ENCODE peak calls at places on chromosomes 3 and 15, in six cellular contexts. I, K, X, A, M and Z are unnamed samples. For H3K4me1 and H3K27me3, the result is how much of the 10 kb centered on the place peaks cover.

GRCh38 chr3:196097373-196098154 is 15.7 kb upstream of the TFRC start:
- DNase-seq in I (no peak), K (no peak), X (no peak), A (no peak), M (no peak), Z (no peak)

GRCh38 chr3:69791111-69791510 is 51.8 kb downstream of the MITF start:
- DNase-seq in I (peak), K (peak), X (peak), A (no peak), M (peak), Z (no peak)

GRCh38 chr15:25899870-25900269 is 36.7 kb upstream of the ATP10A start:
- DNase-seq in I (no peak), K (no peak), X (no peak), A (no peak), M (no peak), Z (no peak)

GRCh38 chr3:127655641-127656040 is 17.1 kb upstream of the ABTB1 start:
- DNase-seq in I (no peak), K (no peak), X (no peak), A (no peak), M (peak), Z (no peak)

GRCh38 chr3:197590313-197590962 is 34.7 kb upstream of the BDH1 start:
- DNase-seq in I (no peak), K (no peak), X (peak), A (no peak), M (no peak), Z (peak)

GRCh38 chr3:43296565-43296964 is 10.2 kb downstream of the SNRK start:
- DNase-seq in I (no peak), K (no peak), X (no peak), A (peak), M (no peak), Z (no peak)

GRCh38 chr3:17515445-17516227 is 226.8 kb downstream of the TBC1D5 start:
- DNase-seq in I (no peak), K (no peak), X (no peak), A (no peak), M (no peak), Z (no peak)

GRCh38 chr3:169964176-169964575 is 2.4 kb upstream of the SEC62 start:
- DNase-seq in I (no peak), K (no peak), X (no peak), A (no peak), M (peak), Z (no peak)

GRCh38 chr3:160774172-160774571 is 18.1 kb downstream of the PPM1L start:
- DNase-seq in I (no peak), K (no peak), X (no peak), A (no peak), M (no peak), Z (no peak)

GRCh38 chr3:151228291-151229125 is 25.5 kb upstream of the GPR171 start:
- DNase-seq in I (no peak), K (no peak), X (no peak), A (no peak), M (peak), Z (no peak)

GRCh38 chr3:190314741-190315140 is 7.5 kb downstream of the CLDN1 start:
- DNase-seq in I (no peak), K (no peak), X (no peak), A (no peak), M (no peak), Z (no peak)

GRCh38 chr15:82146990-82147461 is 101.2 kb upstream of the MEX3B start:
- DNase-seq in I (no peak), K (no peak), X (peak), A (no peak), M (peak), Z (no peak)

GRCh38 chr3:140942221-140943104 is 827 bp downstream of the SLC25A36 start:
- DNase-seq in I (peak), K (peak), X (peak), A (peak), M (peak), Z (peak)

GRCh38 chr3:177777699-177778098 is 580.4 kb upstream of the TBL1XR1 start:
- DNase-seq in I (no peak), K (peak), X (peak), A (peak), M (no peak), Z (peak)

GRCh38 chr3:170717410-170718402 is 131.8 kb upstream of the SLC7A14 start:
- DNase-seq in I (no peak), K (peak), X (no peak), A (no peak), M (peak), Z (no peak)

GRCh38 chr3:66971891-66972551 is 26.1 kb upstream of the KBTBD8 start:
- DNase-seq in I (peak), K (peak), X (peak), A (peak), M (peak), Z (peak)

GRCh38 chr3:120928991-120929390 is 21.0 kb downstream of the STXBP5L start:
- DNase-seq in I (no peak), K (no peak), X (no peak), A (no peak), M (peak), Z (no peak)

GRCh38 chr3:9229325-9229724 is 20.1 kb downstream of the SRGAP3 start:
- DNase-seq in I (no peak), K (no peak), X (no peak), A (no peak), M (peak), Z (no peak)

GRCh38 chr3:94004301-94004910 is 24.0 kb downstream of the STX19 start:
- DNase-seq in I (no peak), K (no peak), X (no peak), A (no peak), M (peak), Z (no peak)

GRCh38 chr15:63473999-63474809 is 30.2 kb upstream of the USP3 start:
- DNase-seq in I (no peak), K (no peak), X (peak), A (no peak), M (peak), Z (peak)

GRCh38 chr15:63476229-63476632 is 28.2 kb upstream of the USP3 start:
- DNase-seq in I (no peak), K (no peak), X (no peak), A (no peak), M (peak), Z (no peak)

GRCh38 chr15:63473749-63473998 is 30.7 kb upstream of the USP3 start:
- DNase-seq in I (no peak), K (no peak), X (no peak), A (no peak), M (no peak), Z (no peak)

GRCh38 chr15:63475670-63476069 is 28.7 kb upstream of the USP3 start:
- DNase-seq in I (no peak), K (no peak), X (no peak), A (no peak), M (no peak), Z (no peak)

GRCh38 chr15:63474810-63475316 is 29.5 kb upstream of the USP3 start:
- DNase-seq in I (no peak), K (no peak), X (peak), A (no peak), M (peak), Z (no peak)
- H3K4me1 ChIP-seq in I (under half), K (under half), X (under half), A (under half), M (under half), Z (under half)

DNA sequence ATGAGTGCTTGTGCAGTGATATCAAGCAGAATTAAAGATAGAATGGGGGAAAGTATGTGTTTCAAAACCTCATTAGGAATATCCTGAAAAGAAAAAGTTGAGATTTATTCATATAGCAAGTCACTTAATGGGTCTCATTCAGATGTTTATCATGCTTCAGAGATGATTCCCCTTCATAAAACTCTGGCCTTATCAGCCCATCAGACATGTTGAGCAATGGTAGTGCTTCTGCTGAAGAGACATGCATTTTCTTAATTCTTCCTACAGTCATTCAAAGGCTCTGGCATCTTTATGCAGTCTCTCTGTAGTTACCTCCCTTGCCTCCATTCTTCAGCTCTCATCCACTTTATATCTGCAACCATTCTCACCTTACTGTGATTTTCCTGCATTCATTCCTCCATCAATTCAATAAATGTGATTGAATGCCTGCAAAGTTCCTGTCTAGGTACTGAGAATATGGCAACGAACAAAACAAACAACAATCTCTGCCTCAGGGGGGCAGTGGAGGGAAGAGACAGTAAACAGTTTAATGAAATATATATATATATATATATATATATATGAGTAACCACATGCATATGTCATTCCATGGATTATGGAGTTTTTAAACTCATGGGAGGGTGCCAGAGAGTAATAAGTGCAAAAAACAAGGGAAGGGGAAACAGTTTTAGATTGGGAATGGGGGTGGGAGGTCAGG is 138.5 kb downstream of the NECTIN3 start:
- DNase-seq in I (no peak), K (no peak), X (no peak), A (peak), M (peak), Z (no peak)
- H3K27me3 ChIP-seq in I (under half), K (under half), X (under half), A (under half), M (under half), Z (under half)

GRCh38 chr3:154745925-154746324 is 315.9 kb upstream of the GPR149 start:
- DNase-seq in I (no peak), K (no peak), X (no peak), A (no peak), M (no peak), Z (peak)
- TF ChIP-seq CTCF in I (no peak), K (no peak), X (no peak), A (no peak), M (no peak), Z (peak)

DNA sequence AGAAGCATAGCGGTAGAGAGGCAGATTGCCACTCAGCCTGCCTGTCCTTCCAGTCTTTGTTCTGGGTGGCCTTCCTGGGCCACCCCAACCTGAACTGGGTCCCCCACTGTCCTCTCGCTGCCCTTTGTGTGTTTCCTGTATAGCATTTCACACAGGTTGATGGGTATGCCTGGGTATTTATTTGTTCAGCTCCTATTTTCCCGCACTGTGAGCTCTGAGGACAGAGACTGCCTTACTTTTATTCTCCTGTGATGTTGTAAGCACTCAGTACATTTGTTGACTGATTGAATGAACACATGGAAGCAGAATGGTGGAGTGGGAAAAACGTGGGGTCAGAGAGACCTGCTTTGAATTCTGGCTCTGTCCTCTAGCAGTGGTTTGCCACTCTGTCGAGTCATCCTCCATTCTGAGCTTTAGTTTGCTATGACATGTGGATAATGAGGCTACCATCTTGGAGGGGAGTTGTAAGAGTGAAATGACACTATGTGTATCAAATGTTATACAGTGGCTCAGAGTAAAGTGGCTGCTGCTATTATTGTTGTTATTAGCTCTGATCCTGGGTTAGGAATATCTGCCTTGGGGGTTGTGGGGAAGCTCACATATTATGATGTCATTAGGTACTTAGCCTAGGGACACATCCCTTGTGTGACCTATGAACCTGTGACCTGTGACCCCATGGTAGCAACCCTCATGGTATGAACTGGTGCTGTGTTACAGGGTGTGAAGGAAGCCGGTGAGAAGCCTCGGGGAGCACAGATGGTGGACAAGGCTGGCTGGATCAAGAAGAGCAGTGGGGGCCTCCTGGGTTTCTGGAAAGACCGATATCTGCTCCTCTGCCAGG is 6.4 kb downstream of the PLEKHO2 start:
- DNase-seq in I (no peak), K (no peak), X (no peak), A (no peak), M (no peak), Z (no peak)
- H3K4me1 ChIP-seq in I (under half), K (half or more), X (under half), A (under half), M (under half), Z (under half)

GRCh38 chr3:48989126-48989795 is 780 bp upstream of the P4HTM start:
- DNase-seq in I (peak), K (no peak), X (no peak), A (no peak), M (no peak), Z (no peak)

GRCh38 chr3:48993834-48994233 is 3.8 kb downstream of the P4HTM start:
- DNase-seq in I (no peak), K (no peak), X (no peak), A (no peak), M (no peak), Z (no peak)

GRCh38 chr3:48990636-48991421 is 788 bp downstream of the P4HTM start:
- DNase-seq in I (no peak), K (no peak), X (no peak), A (no peak), M (no peak), Z (peak)

GRCh38 chr3:48991851-48992545 is 2.0 kb downstream of the P4HTM start:
- DNase-seq in I (no peak), K (no peak), X (no peak), A (no peak), M (no peak), Z (no peak)

DNA sequence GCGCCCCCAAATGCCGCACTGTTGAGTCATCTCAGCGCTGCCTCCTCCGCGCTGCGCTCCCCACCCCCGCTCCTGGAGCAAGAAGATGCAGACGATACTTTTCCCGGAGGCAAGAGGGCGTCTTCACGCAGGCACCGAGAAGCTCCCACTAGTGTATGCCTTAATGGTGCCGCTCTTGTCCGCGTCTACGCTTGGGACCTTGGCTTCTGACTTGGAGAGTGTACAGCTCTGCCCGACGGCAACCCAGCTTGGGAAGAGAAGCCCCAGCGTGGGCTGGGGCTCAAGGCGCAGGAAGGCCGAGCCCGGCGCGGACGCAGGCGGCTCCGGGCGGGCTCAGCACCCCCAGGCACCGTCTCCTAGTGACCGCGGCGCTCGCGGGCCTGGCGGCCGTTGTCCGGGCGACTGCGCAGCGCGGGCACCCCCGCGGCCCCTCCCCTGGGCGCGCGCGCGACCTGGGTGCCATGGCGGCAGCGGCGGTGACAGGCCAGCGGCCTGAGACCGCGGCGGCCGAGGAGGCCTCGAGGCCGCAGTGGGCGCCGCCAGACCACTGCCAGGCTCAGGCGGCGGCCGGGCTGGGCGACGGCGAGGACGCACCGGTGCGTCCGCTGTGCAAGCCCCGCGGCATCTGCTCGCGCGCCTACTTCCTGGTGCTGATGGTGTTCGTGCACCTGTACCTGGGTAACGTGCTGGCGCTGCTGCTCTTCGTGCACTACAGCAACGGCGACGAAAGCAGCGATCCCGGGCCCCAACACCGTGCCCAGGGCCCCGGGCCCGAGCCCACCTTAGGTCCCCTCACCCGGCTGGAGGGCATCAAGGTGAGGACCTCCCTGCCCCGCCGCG is at the start of gene P4HTM:
- DNase-seq in I (peak), K (peak), X (peak), A (peak), M (peak), Z (peak)
- H3K27me3 ChIP-seq in I (under half), K (under half), X (under half), A (under half), M (under half), Z (under half)

GRCh38 chr3:138412821-138413531 is 21.4 kb upstream of the ESYT3 start:
- DNase-seq in I (no peak), K (no peak), X (no peak), A (no peak), M (no peak), Z (no peak)
- TF ChIP-seq CTCF in I (no peak), K (no peak), X (no peak), A (no peak), M (no peak), Z (no peak)

GRCh38 chr15:85757939-85758654 is 36.6 kb downstream of the KLHL25 start:
- DNase-seq in I (no peak), K (peak), X (no peak), A (no peak), M (no peak), Z (no peak)
- H3K4me1 ChIP-seq in I (under half), K (under half), X (under half), A (under half), M (under half), Z (under half)

DNA sequence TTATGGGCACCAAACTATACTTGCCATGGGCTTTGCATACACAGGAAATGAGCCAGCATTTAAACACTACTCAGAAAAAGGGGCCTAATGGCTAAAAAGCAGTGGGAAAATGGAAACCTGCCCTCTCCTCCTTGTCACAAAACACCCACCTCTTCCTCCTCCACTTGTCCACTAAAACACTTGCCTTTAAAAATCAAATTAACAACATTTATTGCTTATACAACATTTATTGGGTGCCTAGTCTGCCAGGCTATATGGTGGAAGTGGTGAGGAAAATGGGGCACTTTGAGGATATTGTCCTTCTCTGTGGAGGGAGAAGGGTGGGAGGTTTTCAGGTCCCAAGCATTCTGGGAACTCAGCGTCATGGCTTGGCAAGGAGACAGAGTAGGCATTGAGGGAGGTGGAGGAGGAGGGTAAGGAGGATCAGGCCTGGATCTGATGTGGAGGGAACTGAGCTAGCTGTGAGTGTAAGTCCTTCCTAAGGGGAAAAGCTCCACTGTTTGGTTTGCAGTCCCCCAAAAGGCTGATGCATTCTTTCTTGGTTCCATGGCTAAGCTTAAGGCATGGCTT is 161.0 kb downstream of the SLCO3A1 start:
- DNase-seq in I (no peak), K (no peak), X (no peak), A (no peak), M (no peak), Z (no peak)
- H3K27me3 ChIP-seq in I (under half), K (under half), X (under half), A (under half), M (under half), Z (under half)

GRCh38 chr3:156608601-156609000 is 53.7 kb upstream of the SSR3 start:
- DNase-seq in I (no peak), K (no peak), X (no peak), A (no peak), M (no peak), Z (no peak)
- TF ChIP-seq CTCF in I (no peak), K (no peak), X (no peak), A (no peak), M (no peak), Z (no peak)

GRCh38 chr15:60572462-60573214 is 93.7 kb upstream of the ICE2 start:
- DNase-seq in I (no peak), K (no peak), X (no peak), A (no peak), M (no peak), Z (no peak)
- H3K4me1 ChIP-seq in I (under half), K (under half), X (under half), A (under half), M (under half), Z (under half)